ENCODE peak calls at places on chromosome 1, in five cellular contexts. D, B, K, Z and M are unnamed samples.

GRCh38 chr1:159843459-159843858 is 16.8 kb downstream of the SLAMF8 start:
- DNase-seq in D (no peak), B (no peak), K (no peak), Z (no peak), M (peak)

GRCh38 chr1:110155878-110156522 is 5.7 kb downstream of the SLC6A17 start:
- DNase-seq in D (peak), B (peak), K (peak), Z (peak), M (peak)

GRCh38 chr1:220673921-220674320 is 16.2 kb upstream of the C1orf115 start:
- DNase-seq in D (no peak), B (no peak), K (no peak), Z (no peak), M (no peak)

GRCh38 chr1:10561955-10562354 is 87.2 kb downstream of the PEX14 start:
- DNase-seq in D (no peak), B (no peak), K (no peak), Z (no peak), M (no peak)

GRCh38 chr1:235295902-235296350 is 32.1 kb downstream of the ARID4B start:
- DNase-seq in D (no peak), B (no peak), K (no peak), Z (no peak), M (no peak)

GRCh38 chr1:152165291-152166077 is 6.5 kb upstream of the RPTN start:
- DNase-seq in D (no peak), B (no peak), K (no peak), Z (no peak), M (no peak)

GRCh38 chr1:220966874-220967631 is 87.8 kb downstream of the HLX start:
- DNase-seq in D (no peak), B (no peak), K (no peak), Z (no peak), M (no peak)

GRCh38 chr1:29688477-29689365 is 452.4 kb downstream of the PTPRU start:
- DNase-seq in D (peak), B (no peak), K (peak), Z (no peak), M (peak)

GRCh38 chr1:166839600-166840308 is 479 bp downstream of the POGK start:
- DNase-seq in D (peak), B (peak), K (peak), Z (peak), M (peak)